ENCODE peak calls at places on chromosomes 3 and 15, in nine cellular contexts. A is K562, F is HepG2, P is GM23338, G is mesenchymal stem cell, U is neuronal stem cell, J is hepatocyte, Q is H9, H is PC-9. V is an unnamed sample.
A peak's percentile ranks its signal among the peaks of the same experiment; 100 is the strongest.

GRCh38 chr3:184261270-184262165 is at the start of gene CAMK2N2:
- DNase-seq in A (peak; percentile 92), F (peak; percentile 41), P (peak; percentile 83), G (peak; percentile 60), U (peak; percentile 56), J (peak; percentile 69), Q (peak; percentile 95), H (peak; percentile 82), V (peak; percentile 50)

GRCh38 chr15:46242935-46243334 is 608.1 kb downstream of the SQOR start:
- DNase-seq in A (no peak), F (no peak), P (no peak), G (no peak), U (no peak), J (no peak), Q (no peak), H (no peak), V (no peak)

GRCh38 chr15:100635406-100636071 is 33.1 kb downstream of the ASB7 start:
- DNase-seq in A (no peak), F (no peak), P (peak; percentile 63), G (no peak), U (no peak), J (peak; percentile 24), Q (peak; percentile 62), H (no peak), V (no peak)

GRCh38 chr3:41199866-41200668 is 762 bp downstream of the CTNNB1 start:
- DNase-seq in A (peak; percentile 78), F (no peak), P (peak; percentile 79), G (peak; percentile 56), U (no peak), J (peak; percentile 61), Q (peak; percentile 63), H (no peak), V (peak; percentile 61)

GRCh38 chr15:82663186-82663600 is 16.0 kb upstream of the CPEB1 start:
- DNase-seq in A (peak; percentile 89), F (peak; percentile 36), P (peak; percentile 90), G (peak; percentile 27), U (peak; percentile 78), J (peak; percentile 75), Q (peak; percentile 70), H (no peak), V (peak; percentile 29)

GRCh38 chr3:50171540-50172301 is 16.6 kb downstream of the SEMA3F start:
- DNase-seq in A (no peak), F (peak; percentile 94), P (no peak), G (no peak), U (no peak), J (peak; percentile 48), Q (no peak), H (no peak), V (peak; percentile 18)

GRCh38 chr3:161920196-161920595 is 423.6 kb downstream of the OTOL1 start:
- DNase-seq in A (no peak), F (no peak), P (no peak), G (no peak), U (no peak), J (no peak), Q (no peak), H (no peak), V (peak; percentile 31)

GRCh38 chr3:16329792-16330061 is 64.7 kb downstream of the OXNAD1 start:
- DNase-seq in A (no peak), F (no peak), P (peak; percentile 56), G (no peak), U (peak; percentile 55), J (no peak), Q (no peak), H (no peak), V (no peak)

GRCh38 chr3:110307065-110307809 is 764.4 kb upstream of the NECTIN3 start:
- DNase-seq in A (no peak), F (no peak), P (no peak), G (peak; percentile 14), U (no peak), J (no peak), Q (no peak), H (no peak), V (no peak)

GRCh38 chr15:29765234-29765841 is 56.9 kb downstream of the TJP1 start:
- DNase-seq in A (no peak), F (no peak), P (no peak), G (no peak), U (no peak), J (no peak), Q (no peak), H (no peak), V (no peak)

GRCh38 chr15:76185716-76186115 is 125.6 kb downstream of the ETFA start:
- DNase-seq in A (peak; percentile 68), F (peak; percentile 72), P (peak; percentile 81), G (peak; percentile 77), U (peak; percentile 33), J (peak; percentile 54), Q (peak; percentile 77), H (peak; percentile 58), V (peak; percentile 85)

GRCh38 chr3:134029256-134029733 is 430 bp downstream of the SLCO2A1 start:
- DNase-seq in A (no peak), F (no peak), P (peak; percentile 44), G (peak; percentile 33), U (no peak), J (peak; percentile 50), Q (peak; percentile 46), H (no peak), V (no peak)

GRCh38 chr3:71803248-71803647 is 18.3 kb upstream of the PROK2 start:
- DNase-seq in A (no peak), F (no peak), P (peak; percentile 33), G (no peak), U (no peak), J (no peak), Q (no peak), H (no peak), V (no peak)

GRCh38 chr3:185986201-185986600 is 48.4 kb upstream of the TRA2B start:
- DNase-seq in A (no peak), F (no peak), P (no peak), G (no peak), U (no peak), J (no peak), Q (no peak), H (no peak), V (peak; percentile 76)

GRCh38 chr3:12180218-12180617 is 21.5 kb upstream of the TIMP4 start:
- DNase-seq in A (no peak), F (no peak), P (no peak), G (peak; percentile 31), U (no peak), J (no peak), Q (no peak), H (no peak), V (no peak)

GRCh38 chr3:193732391-193732790 is 139.4 kb downstream of the OPA1 start:
- DNase-seq in A (no peak), F (peak; percentile 89), P (no peak), G (peak; percentile 88), U (no peak), J (peak; percentile 87), Q (no peak), H (peak; percentile 40), V (peak; percentile 16)

GRCh38 chr15:89345245-89345644 is 10.6 kb upstream of the POLG start:
- DNase-seq in A (no peak), F (no peak), P (no peak), G (no peak), U (no peak), J (no peak), Q (no peak), H (no peak), V (no peak)
- H2AFZ ChIP-seq in A (no peak overlapping the region), F (no peak overlapping the region), P (no peak overlapping the region), G (no peak overlapping the region), U (no peak overlapping the region), J (no peak overlapping the region), Q (no peak overlapping the region), H (no peak overlapping the region), V (no peak overlapping the region)

GRCh38 chr15:92655178-92655995 is at the start of gene FAM174B:
- DNase-seq in A (no peak), F (no peak), P (peak; percentile 84), G (peak; percentile 33), U (peak; percentile 54), J (peak; percentile 79), Q (peak; percentile 73), H (no peak), V (peak; percentile 35)

GRCh38 chr15:92657486-92657885 is 1.9 kb upstream of the FAM174B start:
- DNase-seq in A (no peak), F (no peak), P (no peak), G (no peak), U (no peak), J (no peak), Q (no peak), H (no peak), V (no peak)

GRCh38 chr15:92653836-92654524 is 1.6 kb downstream of the FAM174B start:
- DNase-seq in A (no peak), F (peak; percentile 10), P (no peak), G (peak; percentile 12), U (no peak), J (peak; percentile 72), Q (no peak), H (peak; percentile 75), V (peak; percentile 37)

GRCh38 chr15:92654662-92655061 is 913 bp downstream of the FAM174B start:
- DNase-seq in A (no peak), F (no peak), P (no peak), G (no peak), U (no peak), J (no peak), Q (no peak), H (no peak), V (no peak)

GRCh38 chr15:92656089-92656488 is 514 bp upstream of the FAM174B start:
- DNase-seq in A (no peak), F (no peak), P (no peak), G (no peak), U (no peak), J (no peak), Q (no peak), H (no peak), V (no peak)
- H2AFZ ChIP-seq in A (no peak overlapping the region), F (no peak overlapping the region), P (peak overlapping the region; percentile 90), G (no peak overlapping the region), U (peak overlapping the region; percentile 94), J (peak overlapping the region; percentile 89), Q (no peak overlapping the region), H (peak overlapping the region; percentile 75), V (no peak overlapping the region)

GRCh38 chr3:157333551-157333991 is 103.1 kb upstream of the PTX3 start:
- DNase-seq in A (no peak), F (no peak), P (no peak), G (peak; percentile 80), U (no peak), J (no peak), Q (no peak), H (no peak), V (no peak)

GRCh38 chr3:157335198-157335597 is 101.5 kb upstream of the PTX3 start:
- DNase-seq in A (no peak), F (no peak), P (peak; percentile 27), G (no peak), U (no peak), J (no peak), Q (no peak), H (no peak), V (no peak)

GRCh38 chr3:157335677-157336076 is 101.0 kb upstream of the PTX3 start:
- DNase-seq in A (no peak), F (no peak), P (peak; percentile 63), G (peak; percentile 79), U (peak; percentile 36), J (peak; percentile 37), Q (peak; percentile 68), H (peak; percentile 43), V (no peak)

GRCh38 chr3:157336252-157337009 is 100.2 kb upstream of the PTX3 start:
- DNase-seq in A (no peak), F (no peak), P (no peak), G (no peak), U (no peak), J (no peak), Q (no peak), H (no peak), V (no peak)
- H2AFZ ChIP-seq in A (no peak overlapping the region), F (no peak overlapping the region), P (no peak overlapping the region), G (no peak overlapping the region), U (no peak overlapping the region), J (no peak overlapping the region), Q (no peak overlapping the region), H (peak overlapping the region; percentile 34), V (no peak overlapping the region)

GRCh38 chr3:102180291-102180931 is 254.4 kb upstream of the ZPLD1 start:
- DNase-seq in A (no peak), F (no peak), P (no peak), G (peak; percentile 94), U (no peak), J (peak; percentile 64), Q (no peak), H (no peak), V (peak; percentile 47)
- H2AFZ ChIP-seq in A (no peak overlapping the region), F (no peak overlapping the region), P (no peak overlapping the region), G (no peak overlapping the region), U (no peak overlapping the region), J (no peak overlapping the region), Q (no peak overlapping the region), H (no peak overlapping the region), V (no peak overlapping the region)

V was measured in trophoblast cell.